ENCODE peak calls at places on chromosomes 13 and 19, in five cellular contexts. P is ovary; J is CD8-positive, alpha-beta memory T cell; C is fibroblast of lung; X is heart right ventricle. R is an unnamed sample.

GRCh38 chr19:51565583-51565982 is 5.5 kb upstream of the ZNF175 start:
- DNase-seq in X (no peak), C (no peak), J (no peak), P (no peak), R (no peak)

GRCh38 chr13:49023441-49023840 is 47.7 kb downstream of the FNDC3A start:
- DNase-seq in P (no peak), J (no peak), C (peak; percentile 88), X (no peak), R (no peak)

GRCh38 chr13:74866151-74866550 is 615.8 kb downstream of the TBC1D4 start:
- DNase-seq in P (no peak), C (no peak), X (no peak), J (no peak), R (no peak)

GRCh38 chr13:39417643-39418042 is 185.3 kb downstream of the LHFPL6 start:
- DNase-seq in P (no peak), X (no peak), J (no peak), C (peak; percentile 85), R (peak; percentile 33)

GRCh38 chr13:35475960-35476943 is at the start of gene MAB21L1:
- DNase-seq in X (no peak), J (no peak), P (no peak), C (peak; percentile 63), R (peak; percentile 18)

GRCh38 chr19:53898680-53899341 is 10.3 kb upstream of the CACNG7 start:
- DNase-seq in J (no peak), X (no peak), C (no peak), P (no peak), R (no peak)

GRCh38 chr13:90402613-90403012 is 944.9 kb upstream of the MIR17HG start:
- DNase-seq in X (no peak), J (no peak), P (no peak), C (no peak), R (no peak)

GRCh38 chr19:41025871-41026270 is 34.8 kb downstream of the CYP2B6 start:
- DNase-seq in X (no peak), P (no peak), C (no peak), J (no peak), R (no peak)

GRCh38 chr19:33406521-33407139 is 33.1 kb downstream of the CEBPG start:
- DNase-seq in J (peak; percentile 56), P (peak; percentile 80), C (peak; percentile 21), X (peak; percentile 60), R (peak; percentile 88)

GRCh38 chr19:38837656-38838121 is 6.1 kb upstream of the ECH1 start:
- DNase-seq in X (no peak), C (peak; percentile 46), J (no peak), P (no peak), R (no peak)

GRCh38 chr13:110913322-110913721 is 1.5 kb downstream of the ANKRD10 start:
- DNase-seq in X (no peak), C (peak; percentile 33), J (peak; percentile 34), P (no peak), R (no peak)

GRCh38 chr19:17753976-17754375 is 2.7 kb downstream of the FCHO1 start:
- DNase-seq in J (no peak), X (no peak), C (no peak), P (no peak), R (no peak)

GRCh38 chr19:17751912-17752273 is 616 bp downstream of the FCHO1 start:
- DNase-seq in P (no peak), J (no peak), C (no peak), X (no peak), R (no peak)

GRCh38 chr19:17751103-17751911 is at the start of gene FCHO1:
- DNase-seq in P (no peak), X (peak; percentile 37), C (no peak), J (peak; percentile 88), R (peak; percentile 75)

GRCh38 chr19:17754634-17755532 is 3.6 kb downstream of the FCHO1 start:
- DNase-seq in C (no peak), X (no peak), P (no peak), J (no peak), R (no peak)

DNA sequence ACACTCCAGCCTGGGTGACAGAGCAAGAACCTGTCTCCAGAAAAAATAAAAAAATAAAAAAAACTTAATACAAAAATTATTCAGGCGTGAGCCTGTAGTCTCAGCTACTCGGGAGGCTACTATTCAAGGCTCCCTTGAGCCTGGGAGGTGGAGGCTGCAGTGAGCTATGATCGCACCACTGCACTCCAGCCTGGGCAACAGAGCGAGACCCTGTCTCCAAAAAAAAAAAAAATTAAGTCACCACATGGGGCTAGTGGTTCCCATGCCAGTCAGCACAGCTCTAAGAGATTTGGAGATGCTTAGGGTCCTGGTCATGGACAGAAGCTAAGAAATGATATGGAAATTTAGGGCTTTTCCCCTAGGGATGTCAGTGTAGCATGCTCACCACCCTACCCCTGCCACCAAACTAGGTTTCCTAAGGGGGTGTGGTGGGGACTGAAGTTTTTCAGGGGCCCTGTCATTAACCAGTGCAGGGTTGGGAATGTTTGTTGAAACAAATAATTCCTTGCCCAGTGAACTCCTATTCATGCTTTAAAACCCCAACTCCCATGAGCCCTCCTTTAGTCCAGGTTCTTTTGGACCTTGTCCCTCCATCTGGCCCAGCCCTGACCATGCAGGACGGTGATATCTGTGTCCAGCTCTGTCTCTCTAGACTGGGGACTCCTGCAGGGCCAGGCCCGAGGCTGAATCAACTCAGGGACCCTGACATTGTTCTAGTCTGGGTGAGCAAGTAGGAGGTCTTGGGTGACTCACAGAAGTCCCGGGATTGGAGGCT is 1.8 kb downstream of the FCHO1 start:
- DNase-seq in C (no peak), P (no peak), X (no peak), J (no peak), R (no peak)
- H3K4me1 ChIP-seq in C (no peaks in the 10 kb centered on the region), P (peaks cover 3% of the 10 kb centered on the region), X (no peaks in the 10 kb centered on the region), J (peaks cover 58% of the 10 kb centered on the region), R (no peaks in the 10 kb centered on the region)

DNA sequence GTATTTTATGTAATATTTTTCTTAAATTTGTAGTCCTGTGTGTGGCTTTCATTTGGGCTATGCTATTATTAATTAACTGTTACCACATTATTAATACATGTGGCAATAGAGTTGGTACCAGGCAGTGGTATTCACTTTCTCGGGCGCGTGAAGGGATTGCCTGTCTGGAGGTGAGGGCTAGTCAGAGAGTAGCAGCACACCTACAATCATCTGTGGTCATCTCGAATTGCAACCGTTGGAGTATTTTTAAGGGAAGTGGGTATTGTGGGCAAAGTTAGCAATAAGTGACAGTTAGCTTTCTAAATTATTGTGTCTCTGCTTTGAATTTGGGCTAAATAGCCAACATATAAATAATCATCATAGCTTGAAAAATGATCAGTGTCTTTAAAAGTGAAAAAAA is 20.0 kb upstream of the GPR18 start:
- DNase-seq in C (no peak), P (no peak), X (no peak), J (no peak), R (no peak)
- H3K4me1 ChIP-seq in C (no peaks in the 10 kb centered on the region), P (peaks cover 3% of the 10 kb centered on the region), X (peaks cover 20% of the 10 kb centered on the region), J (peaks cover 85% of the 10 kb centered on the region), R (peaks cover 4% of the 10 kb centered on the region)

DNA sequence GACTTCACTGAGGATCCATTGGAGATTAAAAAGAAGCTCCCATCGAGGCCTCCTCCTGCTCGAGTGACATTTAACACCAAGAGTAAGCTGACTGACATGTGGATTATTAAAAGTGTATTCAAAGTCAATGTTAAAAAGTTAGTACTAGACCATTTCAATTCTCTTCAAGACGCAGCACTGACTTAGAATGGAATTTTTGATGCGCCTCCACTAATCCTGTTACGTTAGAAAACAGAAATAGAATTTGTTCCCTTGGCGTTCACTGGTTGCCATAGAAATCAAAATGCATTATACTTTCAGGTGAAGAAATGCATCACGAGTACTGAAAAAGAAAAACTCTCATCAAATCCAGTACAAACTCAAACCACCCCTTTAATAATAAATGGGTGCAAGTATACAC is 42.2 kb downstream of the BRD4 start:
- DNase-seq in X (no peak), J (no peak), C (no peak), P (no peak), R (no peak)
- H3K4me1 ChIP-seq in X (peaks cover 100% of the 10 kb centered on the region), J (peaks cover 95% of the 10 kb centered on the region), C (peaks cover 36% of the 10 kb centered on the region), P (peaks cover 48% of the 10 kb centered on the region), R (peaks cover 48% of the 10 kb centered on the region)

DNA sequence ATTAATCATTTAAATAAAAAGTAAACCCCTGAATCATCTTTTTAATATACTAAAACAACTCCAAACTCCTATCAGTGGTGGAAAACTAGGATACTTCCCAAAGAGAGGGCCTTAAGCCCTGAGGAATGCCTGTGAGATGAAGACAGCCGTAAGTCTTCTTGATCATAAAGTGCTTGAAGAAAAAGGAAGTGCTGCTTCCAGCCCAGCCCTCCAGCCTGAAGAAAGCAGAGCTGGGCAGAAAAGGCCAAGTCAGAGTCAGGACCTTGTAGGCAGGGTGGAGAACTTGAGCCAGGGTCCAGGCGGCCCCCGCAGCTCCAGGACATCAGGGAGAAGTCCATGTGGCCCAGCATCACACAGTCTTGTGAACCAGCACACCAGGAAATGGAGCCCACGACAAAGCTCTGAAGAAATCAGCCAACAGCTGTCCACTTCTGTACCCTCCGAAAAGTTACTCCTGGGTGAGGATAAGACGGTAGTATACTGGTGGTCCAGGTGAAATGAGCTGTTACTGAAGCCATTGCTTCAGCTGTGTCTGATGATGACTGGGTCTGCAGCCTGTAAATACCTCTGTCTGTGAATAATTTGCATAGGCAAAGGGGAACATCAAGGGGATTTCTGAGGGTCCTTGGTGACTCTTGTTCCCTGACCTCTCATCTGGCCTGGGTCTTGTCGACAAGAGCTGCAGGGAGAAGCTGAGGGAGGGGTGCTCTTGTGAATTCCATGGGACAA is 18.7 kb upstream of the CRYL1 start:
- DNase-seq in C (no peak), J (no peak), P (no peak), X (no peak), R (no peak)
- H3K4me1 ChIP-seq in C (no peaks in the 10 kb centered on the region), J (no peaks in the 10 kb centered on the region), P (no peaks in the 10 kb centered on the region), X (no peaks in the 10 kb centered on the region), R (no peaks in the 10 kb centered on the region)

GRCh38 chr19:48330012-48330681 is 4.8 kb downstream of the EMP3 start:
- DNase-seq in P (peak; percentile 76), C (peak; percentile 48), J (peak; percentile 89), X (peak; percentile 81), R (peak; percentile 47)
- H3K4me1 ChIP-seq in P (peaks cover 12% of the 10 kb centered on the region), C (peaks cover 27% of the 10 kb centered on the region), J (peaks cover 68% of the 10 kb centered on the region), X (peaks cover 30% of the 10 kb centered on the region), R (no peaks in the 10 kb centered on the region)

GRCh38 chr19:16001481-16002312 is 52.9 kb downstream of the OR10H4 start:
- DNase-seq in C (peak; percentile 21), P (peak; percentile 36), X (no peak), J (no peak), R (no peak)

GRCh38 chr19:16002380-16002779 is 53.6 kb downstream of the OR10H4 start:
- DNase-seq in J (no peak), P (no peak), C (no peak), X (no peak), R (no peak)

GRCh38 chr19:16002985-16003384 is 54.2 kb downstream of the OR10H4 start:
- DNase-seq in C (no peak), J (no peak), P (no peak), X (no peak), R (no peak)

GRCh38 chr19:15998166-15998565 is 49.4 kb downstream of the OR10H4 start:
- DNase-seq in X (no peak), P (no peak), C (no peak), J (no peak), R (no peak)

GRCh38 chr19:16000024-16000687 is 51.3 kb downstream of the OR10H4 start:
- DNase-seq in P (no peak), J (no peak), C (no peak), X (no peak), R (no peak)
- H3K4me1 ChIP-seq in P (peaks cover 3% of the 10 kb centered on the region), J (peaks cover 17% of the 10 kb centered on the region), C (peaks cover 2% of the 10 kb centered on the region), X (no peaks in the 10 kb centered on the region), R (no peaks in the 10 kb centered on the region)

DNA sequence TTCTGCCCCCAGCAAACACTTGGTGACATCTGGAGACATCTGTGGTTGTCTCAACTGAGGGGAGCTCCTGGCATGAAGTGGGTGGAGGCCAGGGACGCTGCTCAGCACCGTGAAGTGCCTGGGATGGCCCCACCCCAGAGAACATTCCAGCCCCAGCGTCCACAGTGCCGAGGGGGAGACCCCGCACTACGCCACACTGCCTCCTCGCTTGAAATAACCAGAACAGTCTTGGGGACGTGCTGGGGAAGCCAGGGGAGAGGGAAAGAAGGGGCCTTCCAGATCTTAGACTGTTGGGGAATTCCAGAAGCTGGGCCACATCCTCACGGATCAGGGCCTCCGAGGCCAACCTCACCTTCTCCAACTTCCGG is 4.2 kb downstream of the DPP9 start:
- DNase-seq in X (no peak), P (no peak), C (no peak), J (no peak), R (no peak)
- H3K4me1 ChIP-seq in X (peaks cover 21% of the 10 kb centered on the region), P (peaks cover 7% of the 10 kb centered on the region), C (peaks cover 20% of the 10 kb centered on the region), J (peaks cover 24% of the 10 kb centered on the region), R (peaks cover 4% of the 10 kb centered on the region)

R was measured in right cardiac atrium.